ENCODE peak calls at places on chromosomes 12 and 14, in five cellular contexts. Q is mesenchymal stem cell, S is neuronal stem cell, O is H1, V is trophoblast cell. H is an unnamed sample.

GRCh38 chr12:1305063-1305434 is 289.3 kb downstream of the FBXL14 start:
- DNase-seq in V (no peak), S (no peak), Q (no peak), O (no peak), H (no peak)

GRCh38 chr12:47935196-47935595 is 28.2 kb upstream of the TMEM106C start:
- DNase-seq in Q (peak), V (no peak), S (no peak), O (no peak), H (peak)

GRCh38 chr14:34018564-34019244 is 67.8 kb upstream of the EGLN3 start:
- DNase-seq in O (no peak), V (no peak), S (no peak), Q (no peak), H (no peak)

GRCh38 chr12:49909826-49910225 is 6.1 kb upstream of the FAIM2 start:
- DNase-seq in O (peak), V (peak), Q (peak), S (peak), H (peak)

GRCh38 chr12:1474567-1475153 is 119.7 kb downstream of the FBXL14 start:
- DNase-seq in Q (peak), V (peak), S (peak), O (peak), H (no peak)

GRCh38 chr12:13734753-13735152 is 246.6 kb downstream of the GRIN2B start:
- DNase-seq in S (no peak), Q (no peak), O (no peak), V (no peak), H (no peak)

GRCh38 chr14:77955816-77956796 is 156.2 kb downstream of the ADCK1 start:
- DNase-seq in Q (no peak), S (no peak), O (no peak), V (no peak), H (no peak)

GRCh38 chr12:57568838-57569237 is 19.0 kb downstream of the KIF5A start:
- DNase-seq in Q (no peak), S (no peak), O (no peak), V (no peak), H (no peak)

GRCh38 chr12:110355080-110355479 is 48.4 kb downstream of the ANAPC7 start:
- DNase-seq in Q (peak), S (no peak), V (peak), O (no peak), H (peak)

GRCh38 chr12:116370886-116371580 is 93.5 kb upstream of the MED13L start:
- DNase-seq in O (no peak), S (no peak), V (peak), Q (peak), H (no peak)

GRCh38 chr12:111444706-111445310 is 39.1 kb downstream of the SH2B3 start:
- DNase-seq in O (no peak), S (no peak), Q (peak), V (peak), H (no peak)

GRCh38 chr14:75280831-75281690 is 2.4 kb downstream of the FOS start:
- DNase-seq in Q (peak), S (no peak), O (no peak), V (peak), H (no peak)

GRCh38 chr12:109830718-109831117 is 2.5 kb downstream of the TRPV4 start:
- DNase-seq in S (no peak), V (no peak), Q (no peak), O (no peak), H (no peak)

GRCh38 chr14:64266206-64266605 is 28.0 kb downstream of the ESR2 start:
- DNase-seq in S (no peak), Q (peak), O (no peak), V (no peak), H (no peak)

GRCh38 chr12:12726543-12727093 is 9.4 kb downstream of the CDKN1B start:
- DNase-seq in S (no peak), O (no peak), Q (peak), V (peak), H (no peak)

GRCh38 chr14:77157716-77158115 is 16.1 kb upstream of the ZDHHC22 start:
- DNase-seq in O (no peak), V (no peak), S (no peak), Q (no peak), H (no peak)

GRCh38 chr12:113996026-113996425 is 29.9 kb upstream of the RBM19 start:
- DNase-seq in O (peak), S (no peak), V (no peak), Q (no peak), H (peak)

GRCh38 chr12:91833780-91834359 is 311.8 kb downstream of the BTG1 start:
- DNase-seq in Q (no peak), O (no peak), V (no peak), S (no peak), H (no peak)

GRCh38 chr12:78185109-78185508 is 354.4 kb downstream of the NAV3 start:
- DNase-seq in O (no peak), S (no peak), V (no peak), Q (no peak), H (no peak)

DNA sequence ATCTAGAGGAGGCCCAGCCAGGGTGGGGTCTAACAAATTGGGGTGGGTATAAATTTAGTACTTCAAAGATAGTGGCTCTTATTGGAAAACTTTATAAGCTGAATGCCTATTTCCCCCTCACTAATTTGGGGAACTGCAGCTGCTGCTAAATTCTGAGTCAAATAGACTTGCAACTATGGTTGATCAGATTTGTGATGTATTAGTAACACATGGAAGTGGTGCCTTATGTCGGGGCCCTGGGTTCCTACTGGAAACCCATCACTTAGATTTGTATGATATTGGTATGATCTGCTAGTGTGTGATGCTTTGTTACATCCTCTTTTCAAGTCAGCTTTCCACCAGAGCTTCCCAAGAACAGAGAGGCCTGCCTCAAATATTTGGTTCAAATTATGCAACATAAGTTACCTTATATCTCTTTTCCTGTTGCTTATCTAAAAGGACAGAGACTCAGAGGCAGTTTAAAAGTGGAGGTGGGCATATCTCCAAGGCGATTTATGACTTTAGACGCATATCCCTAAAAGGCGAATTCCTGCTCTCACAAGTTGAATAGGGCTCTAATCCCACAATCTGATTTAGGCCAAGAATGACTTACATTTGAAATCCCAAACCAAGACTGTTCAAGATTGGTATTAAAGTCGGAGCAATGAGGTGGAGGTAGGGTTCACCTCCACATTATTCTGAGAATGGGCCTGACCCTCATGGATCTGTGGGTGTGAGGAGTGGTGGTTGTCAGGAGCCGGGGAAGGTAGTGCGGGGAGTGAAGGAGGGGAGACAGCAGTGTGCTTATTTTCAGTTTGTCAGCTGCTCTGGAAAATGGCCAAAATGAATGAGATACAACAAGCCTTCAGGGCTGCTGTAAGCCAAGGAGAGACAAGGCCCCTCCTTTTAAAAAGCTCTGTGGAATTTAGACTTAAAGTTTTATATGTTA is 425.8 kb downstream of the RAD51B start:
- DNase-seq in O (no peak), Q (peak), S (no peak), V (no peak), H (no peak)
- H4K91ac ChIP-seq in O (no peak), Q (no peak), S (no peak), V (peak), H (no peak)

GRCh38 chr12:65122661-65123060 is 1.6 kb upstream of the WIF1 start:
- DNase-seq in V (no peak), S (no peak), O (no peak), Q (no peak), H (no peak)

GRCh38 chr12:65123435-65124063 is 2.4 kb upstream of the WIF1 start:
- DNase-seq in Q (peak), S (no peak), O (no peak), V (peak), H (no peak)

GRCh38 chr12:65126482-65126881 is 5.4 kb upstream of the WIF1 start:
- DNase-seq in Q (no peak), V (no peak), S (no peak), O (no peak), H (no peak)

GRCh38 chr12:65125247-65125646 is 4.1 kb upstream of the WIF1 start:
- DNase-seq in Q (no peak), S (no peak), V (no peak), O (no peak), H (no peak)

DNA sequence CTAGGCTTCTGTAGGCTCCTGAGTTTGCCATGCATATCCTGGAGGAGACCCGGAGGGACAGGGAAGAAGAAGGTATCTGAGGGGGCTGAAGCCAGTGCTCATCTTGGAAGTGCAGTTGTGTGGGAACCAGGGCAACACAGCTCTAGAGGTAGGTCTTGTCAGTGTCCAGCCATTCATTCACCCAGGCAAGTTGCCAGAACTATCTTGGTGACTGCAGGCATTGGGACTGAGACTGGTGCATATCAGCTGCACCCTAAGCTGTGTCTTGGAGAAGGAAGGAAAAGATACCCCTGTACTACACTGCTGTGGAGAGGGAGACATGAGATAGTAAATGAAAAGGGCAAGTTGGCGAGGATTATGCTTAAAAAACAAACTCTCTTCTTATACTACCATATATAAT is 4.9 kb upstream of the WIF1 start:
- DNase-seq in S (no peak), V (no peak), O (no peak), Q (no peak), H (no peak)
- H2BK12ac ChIP-seq in S (peak), V (no peak), O (no peak), Q (no peak), H (no peak)

GRCh38 chr14:103456167-103456835 is 66.3 kb downstream of the CKB start:
- DNase-seq in O (no peak), S (no peak), Q (peak), V (no peak), H (no peak)
- H4K91ac ChIP-seq in O (no peak), S (no peak), Q (no peak), V (no peak), H (no peak)

GRCh38 chr14:24858052-24858451 is 191.9 kb downstream of the STXBP6 start:
- DNase-seq in O (no peak), V (no peak), S (no peak), Q (no peak), H (peak)
- H2BK12ac ChIP-seq in O (peak), V (no peak), S (no peak), Q (no peak), H (no peak)

GRCh38 chr14:96139169-96139568 is 65.5 kb upstream of the BDKRB2 start:
- DNase-seq in O (no peak), Q (no peak), V (no peak), S (no peak), H (no peak)
- H4K91ac ChIP-seq in O (no peak), Q (no peak), V (no peak), S (no peak), H (no peak)

GRCh38 chr12:6965026-6965661 is 5.3 kb downstream of the PHB2 start:
- DNase-seq in Q (peak), V (peak), O (no peak), S (peak), H (peak)
- H2BK12ac ChIP-seq in Q (no peak), V (no peak), O (no peak), S (no peak), H (no peak)

DNA sequence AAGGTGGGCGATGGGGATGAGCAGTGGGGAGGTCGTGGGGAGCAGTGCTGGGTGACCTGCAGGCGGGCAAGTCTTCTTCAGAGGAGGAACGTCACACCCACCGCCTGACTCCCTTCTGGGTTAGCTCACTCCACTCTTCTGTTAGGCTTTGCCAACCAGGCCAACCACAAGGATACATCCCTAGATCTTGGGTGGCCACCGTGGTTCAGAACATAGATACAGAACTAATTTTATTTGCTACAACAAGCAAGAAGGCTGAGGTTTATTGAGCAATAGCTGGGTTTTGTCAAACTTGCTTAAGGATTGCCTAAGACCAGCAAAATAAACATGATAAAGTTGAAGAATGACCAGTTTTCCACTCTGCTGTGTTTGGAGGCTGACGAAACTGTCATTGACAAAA is 109.4 kb downstream of the DACT1 start:
- DNase-seq in V (peak), S (no peak), Q (peak), O (no peak), H (no peak)
- H4K91ac ChIP-seq in V (no peak), S (no peak), Q (peak), O (no peak), H (no peak)

DNA sequence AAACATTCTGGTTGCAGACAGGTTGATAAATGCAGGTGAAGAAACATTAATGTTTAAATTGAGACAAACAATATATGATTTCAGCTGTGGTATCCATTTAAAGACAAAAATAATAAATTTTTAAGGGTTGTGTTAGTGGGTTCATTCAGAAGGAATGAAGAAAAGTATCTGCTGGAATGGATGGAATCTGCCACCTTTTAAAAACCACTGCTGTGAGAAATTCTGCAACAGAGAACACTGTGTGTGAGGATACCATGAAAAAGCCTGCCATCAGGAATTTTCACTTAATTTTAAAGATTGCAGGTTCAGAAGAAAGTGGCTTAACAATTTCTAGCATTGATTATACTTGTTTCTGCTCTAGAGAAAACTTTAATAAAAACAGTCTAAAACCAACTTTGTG is 184.6 kb upstream of the SOX5 start:
- DNase-seq in S (no peak), Q (peak), V (no peak), O (no peak), H (no peak)
- H2BK12ac ChIP-seq in S (no peak), Q (no peak), V (no peak), O (no peak), H (no peak)

DNA sequence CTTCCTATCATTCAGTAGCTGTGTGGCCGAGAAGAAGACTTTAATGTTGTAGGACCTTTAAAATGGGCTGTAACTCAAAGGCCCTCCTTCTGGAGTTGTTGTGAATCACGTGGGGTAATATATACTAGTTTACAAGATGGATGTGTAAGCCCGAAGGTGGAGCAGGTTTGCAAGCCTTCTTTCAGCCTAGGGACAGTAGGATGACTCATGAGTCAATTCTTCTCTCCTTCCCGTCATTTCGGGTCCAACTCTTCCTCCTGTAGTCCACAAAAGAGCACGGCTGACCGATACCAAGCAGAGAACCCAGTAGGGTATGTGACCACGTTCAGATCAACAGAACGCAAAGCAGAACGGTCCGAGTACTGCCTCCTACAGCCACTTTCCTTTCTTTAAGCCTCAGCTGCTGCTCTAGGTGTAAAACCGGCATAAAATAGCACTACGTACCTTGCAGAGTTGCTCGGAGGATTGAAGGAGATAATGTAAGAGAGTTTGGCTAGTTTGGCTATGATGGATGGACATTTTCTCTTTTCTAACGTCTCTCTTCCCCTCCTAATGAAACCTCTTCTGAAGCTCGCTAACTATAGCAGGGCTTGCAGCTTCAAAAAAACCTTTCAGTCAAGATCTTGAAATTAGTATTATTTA is 1.3 kb upstream of the RASSF3 start:
- DNase-seq in Q (peak), S (no peak), V (peak), O (no peak), H (peak)
- H4K91ac ChIP-seq in Q (peak), S (no peak), V (no peak), O (peak), H (no peak)

DNA sequence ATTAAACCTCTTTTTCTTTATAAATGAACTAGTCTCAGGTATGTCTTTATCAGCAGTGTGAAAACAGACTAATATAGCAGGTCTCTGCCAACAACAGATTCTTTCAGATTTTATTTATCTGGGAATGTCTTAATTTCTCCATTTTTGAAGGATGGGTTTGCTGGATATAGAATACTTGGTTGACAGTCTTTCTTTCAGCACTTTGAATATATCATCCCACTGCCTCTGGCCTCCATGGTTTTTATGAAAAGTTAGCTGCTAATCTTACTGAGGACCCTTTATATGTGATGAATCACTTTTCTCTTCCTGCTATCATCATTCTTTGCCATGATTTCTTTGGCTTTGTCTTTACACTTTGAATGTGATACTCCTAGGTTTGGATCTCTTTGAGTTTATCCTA is 148.0 kb downstream of the ANO6 start:
- DNase-seq in Q (no peak), S (no peak), V (no peak), O (no peak), H (no peak)
- H2BK12ac ChIP-seq in Q (no peak), S (no peak), V (no peak), O (no peak), H (no peak)